ENCODE peak calls at places on chromosomes 2 and 18, in ten cellular contexts. One of them, this sample, is unnamed.

GRCh38 chr2:85996591-85996990 is 107.8 kb upstream of the ST3GAL5 start:
- DNase-seq in T-helper 9 cell: no peak
- DNase-seq in sciatic nerve: peak
- DNase-seq in endothelial cell: no peak
- DNase-seq in renal cortical epithelial cell: no peak
- DNase-seq in ELF-1: peak
- DNase-seq in SK-N-DZ: no peak
- DNase-seq in stimulated activated CD4-positive, alpha-beta T cell treated with anti-CD3 and anti-CD28 coated beads, Interleukin-2, amount 100 ng/mL, for 48 hours: no peak
- DNase-seq in KBM-7: no peak
- DNase-seq in H54: no peak
- DNase-seq in this sample: no peak

GRCh38 chr18:3117493-3118192 is 102.1 kb downstream of the MYOM1 start:
- DNase-seq in T-helper 9 cell: no peak
- DNase-seq in sciatic nerve: no peak
- DNase-seq in endothelial cell: no peak
- DNase-seq in renal cortical epithelial cell: no peak
- DNase-seq in ELF-1: no peak
- DNase-seq in SK-N-DZ: no peak
- DNase-seq in stimulated activated CD4-positive, alpha-beta T cell treated with anti-CD3 and anti-CD28 coated beads, Interleukin-2, amount 100 ng/mL, for 48 hours: no peak
- DNase-seq in KBM-7: no peak
- DNase-seq in H54: no peak
- DNase-seq in this sample: no peak

GRCh38 chr2:217331577-217332139 is 471.8 kb upstream of the TNP1 start:
- DNase-seq in T-helper 9 cell: no peak
- DNase-seq in sciatic nerve: no peak
- DNase-seq in endothelial cell: no peak
- DNase-seq in renal cortical epithelial cell: peak
- DNase-seq in ELF-1: peak
- DNase-seq in SK-N-DZ: no peak
- DNase-seq in stimulated activated CD4-positive, alpha-beta T cell treated with anti-CD3 and anti-CD28 coated beads, Interleukin-2, amount 100 ng/mL, for 48 hours: no peak
- DNase-seq in KBM-7: no peak
- DNase-seq in H54: peak
- DNase-seq in this sample: no peak

GRCh38 chr2:162449471-162449870 is 105.5 kb downstream of the GCA start:
- DNase-seq in T-helper 9 cell: no peak
- DNase-seq in sciatic nerve: no peak
- DNase-seq in endothelial cell: no peak
- DNase-seq in renal cortical epithelial cell: no peak
- DNase-seq in ELF-1: no peak
- DNase-seq in SK-N-DZ: no peak
- DNase-seq in stimulated activated CD4-positive, alpha-beta T cell treated with anti-CD3 and anti-CD28 coated beads, Interleukin-2, amount 100 ng/mL, for 48 hours: no peak
- DNase-seq in KBM-7: no peak
- DNase-seq in H54: no peak
- DNase-seq in this sample: no peak

GRCh38 chr2:47344890-47345583 is 57.9 kb upstream of the MSH2 start:
- DNase-seq in T-helper 9 cell: no peak
- DNase-seq in sciatic nerve: peak
- DNase-seq in endothelial cell: peak
- DNase-seq in renal cortical epithelial cell: peak
- DNase-seq in ELF-1: peak
- DNase-seq in SK-N-DZ: peak
- DNase-seq in stimulated activated CD4-positive, alpha-beta T cell treated with anti-CD3 and anti-CD28 coated beads, Interleukin-2, amount 100 ng/mL, for 48 hours: no peak
- DNase-seq in KBM-7: peak
- DNase-seq in H54: peak
- DNase-seq in this sample: peak

GRCh38 chr2:14907014-14907612 is 274.6 kb downstream of the LRATD1 start:
- DNase-seq in T-helper 9 cell: no peak
- DNase-seq in sciatic nerve: no peak
- DNase-seq in endothelial cell: no peak
- DNase-seq in renal cortical epithelial cell: no peak
- DNase-seq in ELF-1: peak
- DNase-seq in SK-N-DZ: peak
- DNase-seq in stimulated activated CD4-positive, alpha-beta T cell treated with anti-CD3 and anti-CD28 coated beads, Interleukin-2, amount 100 ng/mL, for 48 hours: no peak
- DNase-seq in KBM-7: peak
- DNase-seq in H54: no peak
- DNase-seq in this sample: no peak

GRCh38 chr2:11574176-11575046 is 40.6 kb downstream of the GREB1 start:
- DNase-seq in T-helper 9 cell: no peak
- DNase-seq in sciatic nerve: no peak
- DNase-seq in endothelial cell: no peak
- DNase-seq in renal cortical epithelial cell: no peak
- DNase-seq in ELF-1: no peak
- DNase-seq in SK-N-DZ: no peak
- DNase-seq in stimulated activated CD4-positive, alpha-beta T cell treated with anti-CD3 and anti-CD28 coated beads, Interleukin-2, amount 100 ng/mL, for 48 hours: no peak
- DNase-seq in KBM-7: no peak
- DNase-seq in H54: no peak
- DNase-seq in this sample: no peak

GRCh38 chr2:217085543-217085942 is 225.7 kb upstream of the TNP1 start:
- DNase-seq in T-helper 9 cell: no peak
- DNase-seq in sciatic nerve: no peak
- DNase-seq in endothelial cell: no peak
- DNase-seq in renal cortical epithelial cell: peak
- DNase-seq in ELF-1: no peak
- DNase-seq in SK-N-DZ: no peak
- DNase-seq in stimulated activated CD4-positive, alpha-beta T cell treated with anti-CD3 and anti-CD28 coated beads, Interleukin-2, amount 100 ng/mL, for 48 hours: no peak
- DNase-seq in KBM-7: no peak
- DNase-seq in H54: no peak
- DNase-seq in this sample: no peak

GRCh38 chr2:73028841-73029240 is 42.7 kb downstream of the SFXN5 start:
- DNase-seq in T-helper 9 cell: no peak
- DNase-seq in sciatic nerve: no peak
- DNase-seq in endothelial cell: no peak
- DNase-seq in renal cortical epithelial cell: no peak
- DNase-seq in ELF-1: no peak
- DNase-seq in SK-N-DZ: no peak
- DNase-seq in stimulated activated CD4-positive, alpha-beta T cell treated with anti-CD3 and anti-CD28 coated beads, Interleukin-2, amount 100 ng/mL, for 48 hours: no peak
- DNase-seq in KBM-7: no peak
- DNase-seq in H54: no peak
- DNase-seq in this sample: no peak

GRCh38 chr2:175435012-175435411 is 253.5 kb upstream of the ATP5MC3 start:
- DNase-seq in T-helper 9 cell: no peak
- DNase-seq in sciatic nerve: no peak
- DNase-seq in endothelial cell: no peak
- DNase-seq in renal cortical epithelial cell: no peak
- DNase-seq in ELF-1: no peak
- DNase-seq in SK-N-DZ: no peak
- DNase-seq in stimulated activated CD4-positive, alpha-beta T cell treated with anti-CD3 and anti-CD28 coated beads, Interleukin-2, amount 100 ng/mL, for 48 hours: no peak
- DNase-seq in KBM-7: no peak
- DNase-seq in H54: no peak
- DNase-seq in this sample: no peak

GRCh38 chr2:48144777-48145176 is 238.5 kb upstream of the FBXO11 start:
- DNase-seq in T-helper 9 cell: no peak
- DNase-seq in sciatic nerve: no peak
- DNase-seq in endothelial cell: no peak
- DNase-seq in renal cortical epithelial cell: peak
- DNase-seq in ELF-1: no peak
- DNase-seq in SK-N-DZ: no peak
- DNase-seq in stimulated activated CD4-positive, alpha-beta T cell treated with anti-CD3 and anti-CD28 coated beads, Interleukin-2, amount 100 ng/mL, for 48 hours: no peak
- DNase-seq in KBM-7: no peak
- DNase-seq in H54: no peak
- DNase-seq in this sample: no peak

GRCh38 chr2:12167525-12168317 is 421.3 kb downstream of the LPIN1 start:
- DNase-seq in T-helper 9 cell: no peak
- DNase-seq in sciatic nerve: peak
- DNase-seq in endothelial cell: peak
- DNase-seq in renal cortical epithelial cell: no peak
- DNase-seq in ELF-1: peak
- DNase-seq in SK-N-DZ: peak
- DNase-seq in stimulated activated CD4-positive, alpha-beta T cell treated with anti-CD3 and anti-CD28 coated beads, Interleukin-2, amount 100 ng/mL, for 48 hours: no peak
- DNase-seq in KBM-7: no peak
- DNase-seq in H54: no peak
- DNase-seq in this sample: no peak

GRCh38 chr2:17579605-17580318 is 39.3 kb downstream of the VSNL1 start:
- DNase-seq in T-helper 9 cell: no peak
- DNase-seq in sciatic nerve: no peak
- DNase-seq in endothelial cell: no peak
- DNase-seq in renal cortical epithelial cell: no peak
- DNase-seq in ELF-1: peak
- DNase-seq in SK-N-DZ: no peak
- DNase-seq in stimulated activated CD4-positive, alpha-beta T cell treated with anti-CD3 and anti-CD28 coated beads, Interleukin-2, amount 100 ng/mL, for 48 hours: no peak
- DNase-seq in KBM-7: no peak
- DNase-seq in H54: no peak
- DNase-seq in this sample: no peak

GRCh38 chr2:71071681-71072398 is 3.4 kb downstream of the NAGK start:
- DNase-seq in T-helper 9 cell: peak
- DNase-seq in sciatic nerve: no peak
- DNase-seq in endothelial cell: no peak
- DNase-seq in renal cortical epithelial cell: no peak
- DNase-seq in ELF-1: no peak
- DNase-seq in SK-N-DZ: no peak
- DNase-seq in stimulated activated CD4-positive, alpha-beta T cell treated with anti-CD3 and anti-CD28 coated beads, Interleukin-2, amount 100 ng/mL, for 48 hours: peak
- DNase-seq in KBM-7: peak
- DNase-seq in H54: no peak
- DNase-seq in this sample: no peak

GRCh38 chr2:135831180-135831812 is 5.7 kb downstream of the LCT start:
- DNase-seq in T-helper 9 cell: no peak
- DNase-seq in sciatic nerve: no peak
- DNase-seq in endothelial cell: no peak
- DNase-seq in renal cortical epithelial cell: no peak
- DNase-seq in ELF-1: no peak
- DNase-seq in SK-N-DZ: peak
- DNase-seq in stimulated activated CD4-positive, alpha-beta T cell treated with anti-CD3 and anti-CD28 coated beads, Interleukin-2, amount 100 ng/mL, for 48 hours: no peak
- DNase-seq in KBM-7: no peak
- DNase-seq in H54: no peak
- DNase-seq in this sample: no peak

GRCh38 chr18:56652802-56653201 is 1.6 kb downstream of the WDR7 start:
- DNase-seq in T-helper 9 cell: no peak
- DNase-seq in sciatic nerve: no peak
- DNase-seq in endothelial cell: no peak
- DNase-seq in renal cortical epithelial cell: no peak
- DNase-seq in ELF-1: no peak
- DNase-seq in SK-N-DZ: no peak
- DNase-seq in stimulated activated CD4-positive, alpha-beta T cell treated with anti-CD3 and anti-CD28 coated beads, Interleukin-2, amount 100 ng/mL, for 48 hours: no peak
- DNase-seq in KBM-7: no peak
- DNase-seq in H54: no peak
- DNase-seq in this sample: no peak

GRCh38 chr2:12498703-12499102 is 218.0 kb upstream of the TRIB2 start:
- DNase-seq in T-helper 9 cell: no peak
- DNase-seq in sciatic nerve: no peak
- DNase-seq in endothelial cell: no peak
- DNase-seq in renal cortical epithelial cell: peak
- DNase-seq in ELF-1: no peak
- DNase-seq in SK-N-DZ: no peak
- DNase-seq in stimulated activated CD4-positive, alpha-beta T cell treated with anti-CD3 and anti-CD28 coated beads, Interleukin-2, amount 100 ng/mL, for 48 hours: no peak
- DNase-seq in KBM-7: no peak
- DNase-seq in H54: no peak
- DNase-seq in this sample: no peak

GRCh38 chr2:124678043-124678442 is 653.0 kb downstream of the CNTNAP5 start:
- DNase-seq in T-helper 9 cell: no peak
- DNase-seq in sciatic nerve: no peak
- DNase-seq in endothelial cell: no peak
- DNase-seq in renal cortical epithelial cell: peak
- DNase-seq in ELF-1: no peak
- DNase-seq in SK-N-DZ: no peak
- DNase-seq in stimulated activated CD4-positive, alpha-beta T cell treated with anti-CD3 and anti-CD28 coated beads, Interleukin-2, amount 100 ng/mL, for 48 hours: no peak
- DNase-seq in KBM-7: no peak
- DNase-seq in H54: no peak
- DNase-seq in this sample: no peak

GRCh38 chr2:184920451-184920965 is 322.2 kb downstream of the ZNF804A start:
- DNase-seq in T-helper 9 cell: no peak
- DNase-seq in sciatic nerve: no peak
- DNase-seq in endothelial cell: no peak
- DNase-seq in renal cortical epithelial cell: no peak
- DNase-seq in ELF-1: no peak
- DNase-seq in SK-N-DZ: peak
- DNase-seq in stimulated activated CD4-positive, alpha-beta T cell treated with anti-CD3 and anti-CD28 coated beads, Interleukin-2, amount 100 ng/mL, for 48 hours: no peak
- DNase-seq in KBM-7: no peak
- DNase-seq in H54: no peak
- DNase-seq in this sample: no peak

GRCh38 chr2:44616616-44617266 is 255.0 kb downstream of the CAMKMT start:
- DNase-seq in T-helper 9 cell: no peak
- DNase-seq in sciatic nerve: no peak
- DNase-seq in endothelial cell: no peak
- DNase-seq in renal cortical epithelial cell: no peak
- DNase-seq in ELF-1: no peak
- DNase-seq in SK-N-DZ: no peak
- DNase-seq in stimulated activated CD4-positive, alpha-beta T cell treated with anti-CD3 and anti-CD28 coated beads, Interleukin-2, amount 100 ng/mL, for 48 hours: no peak
- DNase-seq in KBM-7: no peak
- DNase-seq in H54: no peak
- DNase-seq in this sample: no peak

GRCh38 chr2:165008916-165009315 is 53.6 kb upstream of the SLC38A11 start:
- DNase-seq in T-helper 9 cell: no peak
- DNase-seq in sciatic nerve: no peak
- DNase-seq in endothelial cell: no peak
- DNase-seq in renal cortical epithelial cell: peak
- DNase-seq in ELF-1: no peak
- DNase-seq in SK-N-DZ: no peak
- DNase-seq in stimulated activated CD4-positive, alpha-beta T cell treated with anti-CD3 and anti-CD28 coated beads, Interleukin-2, amount 100 ng/mL, for 48 hours: no peak
- DNase-seq in KBM-7: no peak
- DNase-seq in H54: no peak
- DNase-seq in this sample: no peak

GRCh38 chr2:172179045-172179742 is 76.5 kb upstream of the DLX2 start:
- DNase-seq in T-helper 9 cell: no peak
- DNase-seq in sciatic nerve: no peak
- DNase-seq in endothelial cell: no peak
- DNase-seq in renal cortical epithelial cell: peak
- DNase-seq in ELF-1: peak
- DNase-seq in SK-N-DZ: no peak
- DNase-seq in stimulated activated CD4-positive, alpha-beta T cell treated with anti-CD3 and anti-CD28 coated beads, Interleukin-2, amount 100 ng/mL, for 48 hours: no peak
- DNase-seq in KBM-7: no peak
- DNase-seq in H54: peak
- DNase-seq in this sample: no peak

GRCh38 chr2:152518656-152519580 is 183.9 kb downstream of the FMNL2 start:
- DNase-seq in T-helper 9 cell: no peak
- DNase-seq in sciatic nerve: no peak
- DNase-seq in endothelial cell: no peak
- DNase-seq in renal cortical epithelial cell: no peak
- DNase-seq in ELF-1: no peak
- DNase-seq in SK-N-DZ: no peak
- DNase-seq in stimulated activated CD4-positive, alpha-beta T cell treated with anti-CD3 and anti-CD28 coated beads, Interleukin-2, amount 100 ng/mL, for 48 hours: no peak
- DNase-seq in KBM-7: no peak
- DNase-seq in H54: no peak
- DNase-seq in this sample: peak

GRCh38 chr2:156538083-156538504 is 101.9 kb downstream of the GPD2 start:
- DNase-seq in T-helper 9 cell: no peak
- DNase-seq in sciatic nerve: no peak
- DNase-seq in endothelial cell: no peak
- DNase-seq in renal cortical epithelial cell: peak
- DNase-seq in ELF-1: no peak
- DNase-seq in SK-N-DZ: no peak
- DNase-seq in stimulated activated CD4-positive, alpha-beta T cell treated with anti-CD3 and anti-CD28 coated beads, Interleukin-2, amount 100 ng/mL, for 48 hours: no peak
- DNase-seq in KBM-7: no peak
- DNase-seq in H54: no peak
- DNase-seq in this sample: no peak

GRCh38 chr2:233063269-233063975 is 3.3 kb downstream of the INPP5D start:
- DNase-seq in T-helper 9 cell: no peak
- DNase-seq in sciatic nerve: peak
- DNase-seq in endothelial cell: no peak
- DNase-seq in renal cortical epithelial cell: no peak
- DNase-seq in ELF-1: peak
- DNase-seq in SK-N-DZ: no peak
- DNase-seq in stimulated activated CD4-positive, alpha-beta T cell treated with anti-CD3 and anti-CD28 coated beads, Interleukin-2, amount 100 ng/mL, for 48 hours: no peak
- DNase-seq in KBM-7: no peak
- DNase-seq in H54: no peak
- DNase-seq in this sample: no peak

GRCh38 chr18:53941601-53942335 is 282.7 kb downstream of the MBD2 start:
- DNase-seq in T-helper 9 cell: no peak
- DNase-seq in sciatic nerve: no peak
- DNase-seq in endothelial cell: no peak
- DNase-seq in renal cortical epithelial cell: peak
- DNase-seq in ELF-1: no peak
- DNase-seq in SK-N-DZ: no peak
- DNase-seq in stimulated activated CD4-positive, alpha-beta T cell treated with anti-CD3 and anti-CD28 coated beads, Interleukin-2, amount 100 ng/mL, for 48 hours: no peak
- DNase-seq in KBM-7: no peak
- DNase-seq in H54: no peak
- DNase-seq in this sample: no peak

GRCh38 chr2:229686122-229686919 is 28.0 kb downstream of the DNER start:
- DNase-seq in T-helper 9 cell: no peak
- DNase-seq in sciatic nerve: no peak
- DNase-seq in endothelial cell: no peak
- DNase-seq in renal cortical epithelial cell: no peak
- DNase-seq in ELF-1: no peak
- DNase-seq in SK-N-DZ: no peak
- DNase-seq in stimulated activated CD4-positive, alpha-beta T cell treated with anti-CD3 and anti-CD28 coated beads, Interleukin-2, amount 100 ng/mL, for 48 hours: no peak
- DNase-seq in KBM-7: no peak
- DNase-seq in H54: no peak
- DNase-seq in this sample: peak

GRCh38 chr2:55111570-55112228 is 61.4 kb upstream of the RTN4 start:
- DNase-seq in T-helper 9 cell: no peak
- DNase-seq in sciatic nerve: peak
- DNase-seq in endothelial cell: no peak
- DNase-seq in renal cortical epithelial cell: peak
- DNase-seq in ELF-1: peak
- DNase-seq in SK-N-DZ: peak
- DNase-seq in stimulated activated CD4-positive, alpha-beta T cell treated with anti-CD3 and anti-CD28 coated beads, Interleukin-2, amount 100 ng/mL, for 48 hours: no peak
- DNase-seq in KBM-7: peak
- DNase-seq in H54: peak
- DNase-seq in this sample: no peak

This sample was measured in cerebellum.